ENCODE peak calls at places on chromosomes 13 and 19, in six cellular contexts. One of them, this sample, is unnamed.

GRCh38 chr13:27712421-27712820 is 79.9 kb upstream of the GSX1 start:
- DNase-seq in psoas muscle: no peak
- DNase-seq in foreskin fibroblast: no peak
- DNase-seq in WERI-Rb-1: peak; percentile 20
- DNase-seq in HL-60: no peak
- DNase-seq in WTC11: no peak
- DNase-seq in this sample: no peak

GRCh38 chr19:36113895-36114762 is 546 bp downstream of the POLR2I start:
- DNase-seq in psoas muscle: no peak
- DNase-seq in foreskin fibroblast: peak; percentile 69
- DNase-seq in WERI-Rb-1: peak; percentile 50
- DNase-seq in HL-60: no peak
- DNase-seq in WTC11: peak; percentile 51
- DNase-seq in this sample: peak; percentile 41

GRCh38 chr19:1765904-1766799 is 12.8 kb downstream of the ONECUT3 start:
- DNase-seq in psoas muscle: no peak
- DNase-seq in foreskin fibroblast: no peak
- DNase-seq in WERI-Rb-1: no peak
- DNase-seq in HL-60: no peak
- DNase-seq in WTC11: no peak
- DNase-seq in this sample: no peak

GRCh38 chr19:29844891-29845575 is 33.2 kb downstream of the CCNE1 start:
- DNase-seq in psoas muscle: peak; percentile 97
- DNase-seq in foreskin fibroblast: peak; percentile 95
- DNase-seq in WERI-Rb-1: peak; percentile 96
- DNase-seq in HL-60: peak; percentile 82
- DNase-seq in WTC11: peak; percentile 93
- DNase-seq in this sample: peak; percentile 98

GRCh38 chr13:113196970-113197737 is 11.3 kb downstream of the PCID2 start:
- DNase-seq in psoas muscle: no peak
- DNase-seq in foreskin fibroblast: no peak
- DNase-seq in WERI-Rb-1: no peak
- DNase-seq in HL-60: no peak
- DNase-seq in WTC11: no peak
- DNase-seq in this sample: no peak

GRCh38 chr19:40717880-40718773 is 1.2 kb downstream of the ITPKC start:
- DNase-seq in psoas muscle: no peak
- DNase-seq in foreskin fibroblast: peak; percentile 78
- DNase-seq in WERI-Rb-1: peak; percentile 21
- DNase-seq in HL-60: no peak
- DNase-seq in WTC11: no peak
- DNase-seq in this sample: no peak

GRCh38 chr19:47032171-47032811 is 12.7 kb downstream of the NPAS1 start:
- DNase-seq in psoas muscle: no peak
- DNase-seq in foreskin fibroblast: peak; percentile 39
- DNase-seq in WERI-Rb-1: peak; percentile 65
- DNase-seq in HL-60: no peak
- DNase-seq in WTC11: peak; percentile 88
- DNase-seq in this sample: peak; percentile 66

GRCh38 chr19:1621574-1621973 is 16.3 kb upstream of the UQCR11 start:
- DNase-seq in psoas muscle: peak; percentile 35
- DNase-seq in foreskin fibroblast: no peak
- DNase-seq in WERI-Rb-1: no peak
- DNase-seq in HL-60: no peak
- DNase-seq in WTC11: no peak
- DNase-seq in this sample: no peak

GRCh38 chr19:35220315-35220921 is 8.1 kb downstream of the FAM187B start:
- DNase-seq in psoas muscle: no peak
- DNase-seq in foreskin fibroblast: no peak
- DNase-seq in WERI-Rb-1: no peak
- DNase-seq in HL-60: no peak
- DNase-seq in WTC11: no peak
- DNase-seq in this sample: no peak

GRCh38 chr19:11798391-11799296 is at the start of gene ZNF491:
- DNase-seq in psoas muscle: peak; percentile 94
- DNase-seq in foreskin fibroblast: peak; percentile 96
- DNase-seq in WERI-Rb-1: peak; percentile 99
- DNase-seq in HL-60: no peak
- DNase-seq in WTC11: peak; percentile 97
- DNase-seq in this sample: peak; percentile 97

GRCh38 chr19:44662686-44663085 is 8.6 kb upstream of the CEACAM19 start:
- DNase-seq in psoas muscle: no peak
- DNase-seq in foreskin fibroblast: peak; percentile 31
- DNase-seq in WERI-Rb-1: no peak
- DNase-seq in HL-60: no peak
- DNase-seq in WTC11: no peak
- DNase-seq in this sample: no peak

GRCh38 chr13:72890546-72890945 is 108.6 kb downstream of the PIBF1 start:
- DNase-seq in psoas muscle: no peak
- DNase-seq in foreskin fibroblast: no peak
- DNase-seq in WERI-Rb-1: no peak
- DNase-seq in HL-60: no peak
- DNase-seq in WTC11: no peak
- DNase-seq in this sample: no peak

GRCh38 chr13:111005364-111005763 is 90.5 kb upstream of the ANKRD10 start:
- DNase-seq in psoas muscle: no peak
- DNase-seq in foreskin fibroblast: peak; percentile 27
- DNase-seq in WERI-Rb-1: no peak
- DNase-seq in HL-60: no peak
- DNase-seq in WTC11: no peak
- DNase-seq in this sample: no peak

GRCh38 chr13:40517486-40518311 is 148.7 kb downstream of the FOXO1 start:
- DNase-seq in psoas muscle: no peak
- DNase-seq in foreskin fibroblast: no peak
- DNase-seq in WERI-Rb-1: no peak
- DNase-seq in HL-60: no peak
- DNase-seq in WTC11: no peak
- DNase-seq in this sample: no peak

GRCh38 chr13:104920091-104920490 is 1615.4 kb downstream of the EFNB2 start:
- DNase-seq in psoas muscle: no peak
- DNase-seq in foreskin fibroblast: no peak
- DNase-seq in WERI-Rb-1: peak; percentile 54
- DNase-seq in HL-60: no peak
- DNase-seq in WTC11: no peak
- DNase-seq in this sample: no peak

GRCh38 chr13:33494596-33495214 is 209.2 kb upstream of the STARD13 start:
- DNase-seq in psoas muscle: no peak
- DNase-seq in foreskin fibroblast: peak; percentile 85
- DNase-seq in WERI-Rb-1: no peak
- DNase-seq in HL-60: no peak
- DNase-seq in WTC11: no peak
- DNase-seq in this sample: no peak

GRCh38 chr13:97223711-97224461 is 1.8 kb downstream of the MBNL2 start:
- DNase-seq in psoas muscle: peak; percentile 56
- DNase-seq in foreskin fibroblast: peak; percentile 95
- DNase-seq in WERI-Rb-1: peak; percentile 60
- DNase-seq in HL-60: no peak
- DNase-seq in WTC11: no peak
- DNase-seq in this sample: peak; percentile 43

GRCh38 chr13:108917581-108917980 is 288.2 kb downstream of the MYO16 start:
- DNase-seq in psoas muscle: no peak
- DNase-seq in foreskin fibroblast: peak; percentile 56
- DNase-seq in WERI-Rb-1: no peak
- DNase-seq in HL-60: no peak
- DNase-seq in WTC11: no peak
- DNase-seq in this sample: no peak

GRCh38 chr13:113853518-113854237 is 10.2 kb downstream of the GAS6 start:
- DNase-seq in psoas muscle: peak; percentile 48
- DNase-seq in foreskin fibroblast: no peak
- DNase-seq in WERI-Rb-1: no peak
- DNase-seq in HL-60: no peak
- DNase-seq in WTC11: no peak
- DNase-seq in this sample: no peak

GRCh38 chr13:93789058-93789457 is 562.5 kb downstream of the GPC6 start:
- DNase-seq in psoas muscle: no peak
- DNase-seq in foreskin fibroblast: no peak
- DNase-seq in WERI-Rb-1: no peak
- DNase-seq in HL-60: no peak
- DNase-seq in WTC11: no peak
- DNase-seq in this sample: no peak

GRCh38 chr19:48123907-48124675 is 13.5 kb upstream of the PLA2G4C start:
- DNase-seq in psoas muscle: no peak
- DNase-seq in foreskin fibroblast: peak; percentile 94
- DNase-seq in WERI-Rb-1: no peak
- DNase-seq in HL-60: no peak
- DNase-seq in WTC11: no peak
- DNase-seq in this sample: no peak

GRCh38 chr19:33175886-33176669 is 18.1 kb upstream of the LRP3 start:
- DNase-seq in psoas muscle: peak; percentile 60
- DNase-seq in foreskin fibroblast: peak; percentile 58
- DNase-seq in WERI-Rb-1: peak; percentile 59
- DNase-seq in HL-60: no peak
- DNase-seq in WTC11: no peak
- DNase-seq in this sample: peak; percentile 31

GRCh38 chr13:99463998-99464397 is 37.3 kb upstream of the TM9SF2 start:
- DNase-seq in psoas muscle: no peak
- DNase-seq in foreskin fibroblast: no peak
- DNase-seq in WERI-Rb-1: no peak
- DNase-seq in HL-60: no peak
- DNase-seq in WTC11: no peak
- DNase-seq in this sample: no peak

GRCh38 chr13:99464441-99464949 is 36.8 kb upstream of the TM9SF2 start:
- DNase-seq in psoas muscle: no peak
- DNase-seq in foreskin fibroblast: peak; percentile 72
- DNase-seq in WERI-Rb-1: no peak
- DNase-seq in HL-60: no peak
- DNase-seq in WTC11: no peak
- DNase-seq in this sample: no peak

GRCh38 chr13:99454518-99455183 is 46.6 kb upstream of the TM9SF2 start:
- DNase-seq in psoas muscle: no peak
- DNase-seq in foreskin fibroblast: no peak
- DNase-seq in WERI-Rb-1: no peak
- DNase-seq in HL-60: no peak
- DNase-seq in WTC11: no peak
- DNase-seq in this sample: no peak

GRCh38 chr13:99459101-99459500 is 42.2 kb upstream of the TM9SF2 start:
- DNase-seq in psoas muscle: no peak
- DNase-seq in foreskin fibroblast: no peak
- DNase-seq in WERI-Rb-1: no peak
- DNase-seq in HL-60: no peak
- DNase-seq in WTC11: no peak
- DNase-seq in this sample: no peak
- TF ChIP-seq CTCF in psoas muscle: no peak
- TF ChIP-seq CTCF in foreskin fibroblast: no peak
- TF ChIP-seq CTCF in WERI-Rb-1: no peak
- TF ChIP-seq CTCF in HL-60: no peak
- TF ChIP-seq CTCF in WTC11: no peak
- TF ChIP-seq CTCF in this sample: no peak

GRCh38 chr19:4619668-4620294 is 19.5 kb upstream of the TNFAIP8L1 start:
- DNase-seq in psoas muscle: no peak
- DNase-seq in foreskin fibroblast: no peak
- DNase-seq in WERI-Rb-1: no peak
- DNase-seq in HL-60: no peak
- DNase-seq in WTC11: no peak
- DNase-seq in this sample: no peak

GRCh38 chr19:4624301-4624700 is 15.0 kb upstream of the TNFAIP8L1 start:
- DNase-seq in psoas muscle: no peak
- DNase-seq in foreskin fibroblast: no peak
- DNase-seq in WERI-Rb-1: no peak
- DNase-seq in HL-60: no peak
- DNase-seq in WTC11: no peak
- DNase-seq in this sample: no peak

GRCh38 chr19:4624733-4625362 is 14.5 kb upstream of the TNFAIP8L1 start:
- DNase-seq in psoas muscle: no peak
- DNase-seq in foreskin fibroblast: peak; percentile 65
- DNase-seq in WERI-Rb-1: peak; percentile 69
- DNase-seq in HL-60: no peak
- DNase-seq in WTC11: peak; percentile 62
- DNase-seq in this sample: no peak

GRCh38 chr19:4620675-4621074 is 18.6 kb upstream of the TNFAIP8L1 start:
- DNase-seq in psoas muscle: no peak
- DNase-seq in foreskin fibroblast: no peak
- DNase-seq in WERI-Rb-1: no peak
- DNase-seq in HL-60: no peak
- DNase-seq in WTC11: no peak
- DNase-seq in this sample: no peak

DNA sequence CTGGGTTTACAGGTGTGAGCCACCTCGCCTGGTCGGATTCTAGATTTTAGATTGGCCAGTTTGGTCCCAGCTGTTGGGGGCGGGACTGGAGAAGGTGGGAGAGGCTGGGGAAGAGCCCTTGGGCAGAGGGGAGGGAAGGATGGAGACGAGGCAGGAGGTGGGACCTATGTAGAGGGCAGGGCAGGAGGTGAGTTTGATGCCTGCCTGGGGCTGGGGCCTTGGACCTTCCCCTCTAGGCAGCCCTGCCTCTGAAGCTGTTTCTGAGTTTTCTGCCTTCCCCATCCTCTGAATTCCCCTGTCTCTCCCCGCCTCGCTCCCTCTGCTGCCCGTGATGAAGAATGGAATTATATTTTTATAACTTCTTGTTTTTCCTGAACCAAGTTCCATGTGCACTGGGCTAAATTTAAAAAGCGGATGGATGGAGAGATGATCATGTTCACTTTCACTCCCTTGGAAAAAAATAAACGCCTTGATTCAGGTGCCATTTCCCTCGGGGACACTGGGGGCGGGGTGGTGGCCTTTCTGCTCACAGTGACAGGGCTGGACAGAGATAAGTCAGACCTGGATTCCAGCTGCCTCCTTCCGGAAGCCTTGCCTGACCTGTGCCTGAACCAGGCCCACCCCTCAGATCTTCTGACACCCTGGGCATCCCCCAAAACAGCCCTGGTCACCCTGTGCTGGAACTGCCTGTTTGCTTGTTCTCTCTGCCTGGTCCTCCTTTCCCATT is 16.5 kb upstream of the TNFAIP8L1 start:
- DNase-seq in psoas muscle: no peak
- DNase-seq in foreskin fibroblast: peak; percentile 22
- DNase-seq in WERI-Rb-1: peak; percentile 59
- DNase-seq in HL-60: no peak
- DNase-seq in WTC11: peak; percentile 45
- DNase-seq in this sample: no peak
- TF ChIP-seq CTCF in psoas muscle: no peak
- TF ChIP-seq CTCF in foreskin fibroblast: no peak
- TF ChIP-seq CTCF in WERI-Rb-1: peak; percentile 15
- TF ChIP-seq CTCF in HL-60: no peak
- TF ChIP-seq CTCF in WTC11: no peak
- TF ChIP-seq CTCF in this sample: no peak

GRCh38 chr19:41785653-41786052 is 10.7 kb upstream of the CEACAM3 start:
- DNase-seq in psoas muscle: no peak
- DNase-seq in foreskin fibroblast: peak; percentile 77
- DNase-seq in WERI-Rb-1: peak; percentile 63
- DNase-seq in HL-60: peak; percentile 88
- DNase-seq in WTC11: peak; percentile 73
- DNase-seq in this sample: peak; percentile 68
- TF ChIP-seq CTCF in psoas muscle: peak; percentile 41
- TF ChIP-seq CTCF in foreskin fibroblast: peak; percentile 88
- TF ChIP-seq CTCF in WERI-Rb-1: peak; percentile 66
- TF ChIP-seq CTCF in HL-60: peak; percentile 70
- TF ChIP-seq CTCF in WTC11: peak; percentile 76
- TF ChIP-seq CTCF in this sample: peak; percentile 81

DNA sequence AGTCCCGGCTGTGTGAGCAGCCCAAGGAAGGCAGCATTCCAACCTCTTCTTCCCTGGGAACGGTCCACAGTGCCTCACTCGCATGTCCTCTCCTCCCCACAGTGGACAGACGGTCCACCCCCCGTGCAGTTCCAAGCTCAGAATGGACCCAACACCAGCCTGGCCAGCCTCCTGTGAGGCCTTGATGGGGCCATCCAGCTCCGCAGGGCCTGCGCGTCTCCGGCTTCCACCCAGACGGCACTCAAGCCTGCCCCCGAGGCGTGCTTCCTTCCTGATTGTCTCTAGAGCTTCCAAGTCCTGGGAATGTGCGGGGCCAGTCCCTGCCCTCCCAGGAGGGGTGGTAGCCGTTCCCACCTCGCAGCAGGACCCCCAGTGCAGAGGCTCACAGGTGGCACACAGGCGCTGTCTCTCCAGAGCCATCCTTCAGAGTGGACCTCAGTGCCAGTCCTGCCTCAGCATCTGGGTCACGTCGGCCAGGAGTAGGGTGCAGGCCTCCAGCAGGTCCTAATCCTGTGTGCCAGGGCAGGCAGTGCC is 35.0 kb downstream of the MAU2 start:
- DNase-seq in psoas muscle: no peak
- DNase-seq in foreskin fibroblast: no peak
- DNase-seq in WERI-Rb-1: no peak
- DNase-seq in HL-60: no peak
- DNase-seq in WTC11: no peak
- DNase-seq in this sample: no peak
- TF ChIP-seq CTCF in psoas muscle: no peak
- TF ChIP-seq CTCF in foreskin fibroblast: no peak
- TF ChIP-seq CTCF in WERI-Rb-1: no peak
- TF ChIP-seq CTCF in HL-60: no peak
- TF ChIP-seq CTCF in WTC11: no peak
- TF ChIP-seq CTCF in this sample: no peak

This sample was measured in glutamatergic neuron.